ENCODE peak calls at places on chromosomes 1 and 21, in nine cellular contexts. One of them, this sample, is unnamed.

GRCh38 chr1:210321552-210321951 is 7.2 kb upstream of the HHAT start:
- DNase-seq in IMR-90: no peak
- DNase-seq in pancreas: no peak
- DNase-seq in tibial artery: no peak
- DNase-seq in AG10803: no peak
- DNase-seq in dorsolateral prefrontal cortex: no peak
- DNase-seq in psoas muscle: no peak
- DNase-seq in kidney epithelial cell: no peak
- DNase-seq in HFF-Myc: no peak
- DNase-seq in this sample: no peak

GRCh38 chr21:28196981-28197380 is 795.7 kb downstream of the LTN1 start:
- DNase-seq in dorsolateral prefrontal cortex: no peak
- DNase-seq in pancreas: no peak
- DNase-seq in AG10803: no peak
- DNase-seq in psoas muscle: no peak
- DNase-seq in tibial artery: no peak
- DNase-seq in IMR-90: no peak
- DNase-seq in kidney epithelial cell: no peak
- DNase-seq in HFF-Myc: no peak
- DNase-seq in this sample: no peak

GRCh38 chr1:153032677-153033308 is 1.8 kb downstream of the SPRR1B start:
- DNase-seq in dorsolateral prefrontal cortex: peak
- DNase-seq in psoas muscle: no peak
- DNase-seq in IMR-90: peak
- DNase-seq in AG10803: peak
- DNase-seq in tibial artery: no peak
- DNase-seq in kidney epithelial cell: peak
- DNase-seq in pancreas: no peak
- DNase-seq in HFF-Myc: no peak
- DNase-seq in this sample: peak

GRCh38 chr1:77416692-77417450 is 135.1 kb downstream of the AK5 start:
- DNase-seq in HFF-Myc: no peak
- DNase-seq in AG10803: no peak
- DNase-seq in dorsolateral prefrontal cortex: no peak
- DNase-seq in psoas muscle: no peak
- DNase-seq in tibial artery: no peak
- DNase-seq in IMR-90: peak
- DNase-seq in kidney epithelial cell: no peak
- DNase-seq in pancreas: no peak
- DNase-seq in this sample: no peak

GRCh38 chr1:236131916-236132315 is 10.4 kb upstream of the GPR137B start:
- DNase-seq in pancreas: no peak
- DNase-seq in IMR-90: no peak
- DNase-seq in HFF-Myc: no peak
- DNase-seq in tibial artery: no peak
- DNase-seq in psoas muscle: no peak
- DNase-seq in dorsolateral prefrontal cortex: no peak
- DNase-seq in AG10803: no peak
- DNase-seq in kidney epithelial cell: no peak
- DNase-seq in this sample: no peak

GRCh38 chr21:39900491-39900890 is 33.3 kb downstream of the PCP4 start:
- DNase-seq in IMR-90: no peak
- DNase-seq in AG10803: no peak
- DNase-seq in tibial artery: no peak
- DNase-seq in HFF-Myc: no peak
- DNase-seq in pancreas: no peak
- DNase-seq in psoas muscle: no peak
- DNase-seq in kidney epithelial cell: no peak
- DNase-seq in dorsolateral prefrontal cortex: no peak
- DNase-seq in this sample: no peak

GRCh38 chr1:153608742-153609584 is 4.0 kb downstream of the S100A16 start:
- DNase-seq in kidney epithelial cell: peak
- DNase-seq in tibial artery: peak
- DNase-seq in IMR-90: peak
- DNase-seq in psoas muscle: peak
- DNase-seq in HFF-Myc: peak
- DNase-seq in dorsolateral prefrontal cortex: peak
- DNase-seq in pancreas: no peak
- DNase-seq in AG10803: peak
- DNase-seq in this sample: peak

GRCh38 chr1:30759718-30760281 is 2.2 kb upstream of the LAPTM5 start:
- DNase-seq in psoas muscle: no peak
- DNase-seq in HFF-Myc: no peak
- DNase-seq in IMR-90: no peak
- DNase-seq in kidney epithelial cell: no peak
- DNase-seq in tibial artery: no peak
- DNase-seq in dorsolateral prefrontal cortex: no peak
- DNase-seq in pancreas: no peak
- DNase-seq in AG10803: no peak
- DNase-seq in this sample: no peak

GRCh38 chr1:106268070-106268469 is 788.4 kb upstream of the PRMT6 start:
- DNase-seq in dorsolateral prefrontal cortex: no peak
- DNase-seq in tibial artery: no peak
- DNase-seq in AG10803: no peak
- DNase-seq in pancreas: no peak
- DNase-seq in IMR-90: no peak
- DNase-seq in kidney epithelial cell: no peak
- DNase-seq in psoas muscle: no peak
- DNase-seq in HFF-Myc: no peak
- DNase-seq in this sample: no peak

GRCh38 chr1:143652744-143653143 is 319.0 kb downstream of the FAM72C start:
- DNase-seq in IMR-90: no peak
- DNase-seq in psoas muscle: no peak
- DNase-seq in dorsolateral prefrontal cortex: no peak
- DNase-seq in HFF-Myc: no peak
- DNase-seq in pancreas: no peak
- DNase-seq in tibial artery: no peak
- DNase-seq in AG10803: no peak
- DNase-seq in kidney epithelial cell: no peak
- DNase-seq in this sample: no peak

GRCh38 chr21:32456497-32456918 is 44.0 kb downstream of the EVA1C start:
- DNase-seq in dorsolateral prefrontal cortex: no peak
- DNase-seq in tibial artery: no peak
- DNase-seq in psoas muscle: no peak
- DNase-seq in AG10803: peak
- DNase-seq in kidney epithelial cell: no peak
- DNase-seq in IMR-90: peak
- DNase-seq in HFF-Myc: peak
- DNase-seq in pancreas: no peak
- DNase-seq in this sample: peak

GRCh38 chr1:10789392-10790154 is 6.9 kb downstream of the CASZ1 start:
- DNase-seq in psoas muscle: no peak
- DNase-seq in dorsolateral prefrontal cortex: no peak
- DNase-seq in tibial artery: no peak
- DNase-seq in kidney epithelial cell: no peak
- DNase-seq in HFF-Myc: no peak
- DNase-seq in IMR-90: no peak
- DNase-seq in AG10803: no peak
- DNase-seq in pancreas: no peak
- DNase-seq in this sample: no peak

GRCh38 chr1:73910466-73910865 is 287.5 kb downstream of the LRRIQ3 start:
- DNase-seq in dorsolateral prefrontal cortex: no peak
- DNase-seq in kidney epithelial cell: peak
- DNase-seq in psoas muscle: no peak
- DNase-seq in AG10803: peak
- DNase-seq in pancreas: no peak
- DNase-seq in IMR-90: no peak
- DNase-seq in HFF-Myc: no peak
- DNase-seq in tibial artery: no peak
- DNase-seq in this sample: peak

GRCh38 chr1:91851130-91852010 is 34.6 kb downstream of the TGFBR3 start:
- DNase-seq in HFF-Myc: peak
- DNase-seq in tibial artery: peak
- DNase-seq in dorsolateral prefrontal cortex: peak
- DNase-seq in kidney epithelial cell: no peak
- DNase-seq in AG10803: peak
- DNase-seq in psoas muscle: peak
- DNase-seq in pancreas: peak
- DNase-seq in IMR-90: peak
- DNase-seq in this sample: peak

GRCh38 chr21:46024983-46025860 is 43.7 kb downstream of the COL6A1 start:
- DNase-seq in HFF-Myc: no peak
- DNase-seq in kidney epithelial cell: no peak
- DNase-seq in AG10803: peak
- DNase-seq in IMR-90: peak
- DNase-seq in dorsolateral prefrontal cortex: no peak
- DNase-seq in pancreas: no peak
- DNase-seq in tibial artery: no peak
- DNase-seq in psoas muscle: no peak
- DNase-seq in this sample: peak

GRCh38 chr21:39715804-39716397 is 29.1 kb upstream of the IGSF5 start:
- DNase-seq in psoas muscle: no peak
- DNase-seq in HFF-Myc: no peak
- DNase-seq in dorsolateral prefrontal cortex: no peak
- DNase-seq in IMR-90: peak
- DNase-seq in pancreas: peak
- DNase-seq in kidney epithelial cell: peak
- DNase-seq in tibial artery: no peak
- DNase-seq in AG10803: peak
- DNase-seq in this sample: peak

GRCh38 chr1:235923466-235924008 is 56.8 kb upstream of the LYST start:
- DNase-seq in AG10803: no peak
- DNase-seq in pancreas: no peak
- DNase-seq in kidney epithelial cell: no peak
- DNase-seq in HFF-Myc: no peak
- DNase-seq in IMR-90: peak
- DNase-seq in dorsolateral prefrontal cortex: no peak
- DNase-seq in tibial artery: no peak
- DNase-seq in psoas muscle: no peak
- DNase-seq in this sample: no peak

GRCh38 chr1:20187103-20187812 is 940 bp upstream of the PLA2G2C start:
- DNase-seq in AG10803: no peak
- DNase-seq in dorsolateral prefrontal cortex: no peak
- DNase-seq in tibial artery: no peak
- DNase-seq in kidney epithelial cell: no peak
- DNase-seq in psoas muscle: no peak
- DNase-seq in HFF-Myc: no peak
- DNase-seq in IMR-90: no peak
- DNase-seq in pancreas: no peak
- DNase-seq in this sample: no peak

GRCh38 chr1:62076286-62076685 is 118.4 kb upstream of the L1TD1 start:
- DNase-seq in tibial artery: no peak
- DNase-seq in HFF-Myc: peak
- DNase-seq in psoas muscle: no peak
- DNase-seq in IMR-90: peak
- DNase-seq in kidney epithelial cell: peak
- DNase-seq in AG10803: peak
- DNase-seq in dorsolateral prefrontal cortex: no peak
- DNase-seq in pancreas: no peak
- DNase-seq in this sample: peak

GRCh38 chr1:181482521-181483083 is 715 bp upstream of the CACNA1E start:
- DNase-seq in kidney epithelial cell: no peak
- DNase-seq in IMR-90: peak
- DNase-seq in dorsolateral prefrontal cortex: peak
- DNase-seq in tibial artery: no peak
- DNase-seq in pancreas: no peak
- DNase-seq in HFF-Myc: no peak
- DNase-seq in psoas muscle: no peak
- DNase-seq in AG10803: peak
- DNase-seq in this sample: no peak

GRCh38 chr1:183039330-183039729 is 16.1 kb downstream of the LAMC1 start:
- DNase-seq in HFF-Myc: peak
- DNase-seq in kidney epithelial cell: no peak
- DNase-seq in dorsolateral prefrontal cortex: no peak
- DNase-seq in pancreas: no peak
- DNase-seq in psoas muscle: no peak
- DNase-seq in AG10803: peak
- DNase-seq in IMR-90: no peak
- DNase-seq in tibial artery: no peak
- DNase-seq in this sample: no peak
- H3K4me3 ChIP-seq in HFF-Myc: no peak
- H3K4me3 ChIP-seq in kidney epithelial cell: no peak
- H3K4me3 ChIP-seq in dorsolateral prefrontal cortex: no peak
- H3K4me3 ChIP-seq in pancreas: no peak
- H3K4me3 ChIP-seq in psoas muscle: peak
- H3K4me3 ChIP-seq in AG10803: peak
- H3K4me3 ChIP-seq in IMR-90: no peak
- H3K4me3 ChIP-seq in tibial artery: no peak
- H3K4me3 ChIP-seq in this sample: no peak

GRCh38 chr1:163874070-163874469 is 552.3 kb downstream of the NUF2 start:
- DNase-seq in kidney epithelial cell: no peak
- DNase-seq in pancreas: no peak
- DNase-seq in AG10803: peak
- DNase-seq in HFF-Myc: no peak
- DNase-seq in dorsolateral prefrontal cortex: no peak
- DNase-seq in psoas muscle: no peak
- DNase-seq in IMR-90: no peak
- DNase-seq in tibial artery: no peak
- DNase-seq in this sample: no peak
- TF ChIP-seq CTCF in kidney epithelial cell: peak
- TF ChIP-seq CTCF in pancreas: no peak
- TF ChIP-seq CTCF in AG10803: peak
- TF ChIP-seq CTCF in HFF-Myc: peak
- TF ChIP-seq CTCF in dorsolateral prefrontal cortex: peak
- TF ChIP-seq CTCF in psoas muscle: peak
- TF ChIP-seq CTCF in IMR-90: peak
- TF ChIP-seq CTCF in tibial artery: no peak
- TF ChIP-seq CTCF in this sample: peak

DNA sequence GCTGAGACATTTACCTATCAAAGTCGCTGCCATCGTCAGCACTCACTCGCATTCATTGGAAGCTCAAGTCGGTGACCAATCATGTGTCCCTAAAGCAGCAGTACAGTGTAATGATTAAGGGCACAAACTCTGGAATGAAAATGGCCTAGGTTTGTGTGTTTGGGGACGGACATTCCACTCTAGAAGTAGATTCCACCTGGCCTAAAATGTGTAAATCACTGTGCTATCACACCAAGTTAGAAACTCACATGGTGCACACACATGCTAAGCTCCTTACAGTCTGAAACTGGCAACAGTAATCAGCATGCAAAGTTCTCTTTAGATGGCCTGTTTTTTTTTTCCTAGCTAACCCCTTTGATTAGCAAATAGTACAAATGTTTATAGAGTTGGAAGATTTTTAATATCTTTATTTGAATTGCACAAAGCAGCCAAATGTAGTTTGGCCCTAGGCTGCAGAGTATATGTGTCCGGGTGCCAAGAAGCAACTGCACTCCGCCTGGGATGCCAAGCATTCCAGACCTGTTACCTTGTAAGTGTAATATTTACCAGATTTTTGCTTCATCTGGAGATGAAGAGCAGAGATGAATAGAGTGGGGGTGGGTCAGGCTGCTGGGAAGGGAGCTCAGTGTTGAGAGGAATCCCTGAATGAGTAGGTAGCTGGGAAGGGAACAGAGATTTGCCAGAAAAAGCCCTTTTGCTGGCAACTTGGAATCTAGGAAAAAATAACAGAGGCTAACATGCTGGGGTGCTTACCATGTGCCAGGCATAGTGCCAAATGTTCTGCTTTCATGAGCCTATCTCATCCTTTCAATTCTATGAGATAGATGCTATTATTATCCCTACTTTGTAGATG is 35.2 kb downstream of the TGFB2 start:
- DNase-seq in dorsolateral prefrontal cortex: no peak
- DNase-seq in AG10803: peak
- DNase-seq in psoas muscle: no peak
- DNase-seq in tibial artery: no peak
- DNase-seq in HFF-Myc: peak
- DNase-seq in pancreas: peak
- DNase-seq in kidney epithelial cell: peak
- DNase-seq in IMR-90: peak
- DNase-seq in this sample: peak
- H3K4me3 ChIP-seq in dorsolateral prefrontal cortex: no peak
- H3K4me3 ChIP-seq in AG10803: no peak
- H3K4me3 ChIP-seq in psoas muscle: no peak
- H3K4me3 ChIP-seq in tibial artery: no peak
- H3K4me3 ChIP-seq in HFF-Myc: no peak
- H3K4me3 ChIP-seq in pancreas: no peak
- H3K4me3 ChIP-seq in kidney epithelial cell: no peak
- H3K4me3 ChIP-seq in IMR-90: no peak
- H3K4me3 ChIP-seq in this sample: no peak

GRCh38 chr1:53291574-53291973 is 36.3 kb downstream of the LRP8 start:
- DNase-seq in psoas muscle: no peak
- DNase-seq in kidney epithelial cell: no peak
- DNase-seq in HFF-Myc: no peak
- DNase-seq in tibial artery: no peak
- DNase-seq in AG10803: no peak
- DNase-seq in dorsolateral prefrontal cortex: no peak
- DNase-seq in IMR-90: no peak
- DNase-seq in pancreas: no peak
- DNase-seq in this sample: no peak
- TF ChIP-seq CTCF in psoas muscle: no peak
- TF ChIP-seq CTCF in kidney epithelial cell: no peak
- TF ChIP-seq CTCF in HFF-Myc: no peak
- TF ChIP-seq CTCF in tibial artery: no peak
- TF ChIP-seq CTCF in AG10803: no peak
- TF ChIP-seq CTCF in dorsolateral prefrontal cortex: no peak
- TF ChIP-seq CTCF in IMR-90: peak
- TF ChIP-seq CTCF in pancreas: no peak
- TF ChIP-seq CTCF in this sample: no peak